ENCODE peak calls at places on chromosomes 7 and 10, in five cellular contexts. One of them, this sample, is unnamed.

GRCh38 chr7:51949726-51950644 is 633.4 kb upstream of the COBL start:
- DNase-seq in AG04450: no peak
- DNase-seq in neural crest cell: peak
- DNase-seq in CD4-positive, alpha-beta T cell: no peak
- DNase-seq in endothelial cell: no peak
- DNase-seq in this sample: no peak

GRCh38 chr10:58820862-58821559 is 308.3 kb downstream of the BICC1 start:
- DNase-seq in CD4-positive, alpha-beta T cell: no peak
- DNase-seq in neural crest cell: no peak
- DNase-seq in endothelial cell: no peak
- DNase-seq in AG04450: peak
- DNase-seq in this sample: no peak

GRCh38 chr7:30379131-30379530 is 94.7 kb downstream of the ZNRF2 start:
- DNase-seq in endothelial cell: no peak
- DNase-seq in CD4-positive, alpha-beta T cell: no peak
- DNase-seq in AG04450: no peak
- DNase-seq in neural crest cell: no peak
- DNase-seq in this sample: no peak

GRCh38 chr10:29210469-29210868 is 78.4 kb upstream of the LYZL1 start:
- DNase-seq in CD4-positive, alpha-beta T cell: no peak
- DNase-seq in AG04450: no peak
- DNase-seq in endothelial cell: no peak
- DNase-seq in neural crest cell: no peak
- DNase-seq in this sample: no peak

GRCh38 chr7:111752022-111752582 is 189.8 kb upstream of the IMMP2L start:
- DNase-seq in CD4-positive, alpha-beta T cell: peak
- DNase-seq in AG04450: no peak
- DNase-seq in endothelial cell: peak
- DNase-seq in neural crest cell: peak
- DNase-seq in this sample: no peak

GRCh38 chr10:29788113-29788512 is 153.3 kb upstream of the SVIL start:
- DNase-seq in AG04450: no peak
- DNase-seq in CD4-positive, alpha-beta T cell: no peak
- DNase-seq in neural crest cell: no peak
- DNase-seq in endothelial cell: no peak
- DNase-seq in this sample: no peak

GRCh38 chr10:116669080-116669479 is 48.3 kb downstream of the PNLIPRP2 start:
- DNase-seq in neural crest cell: no peak
- DNase-seq in AG04450: no peak
- DNase-seq in CD4-positive, alpha-beta T cell: no peak
- DNase-seq in endothelial cell: no peak
- DNase-seq in this sample: no peak

GRCh38 chr7:11193131-11193867 is 219.6 kb downstream of the PHF14 start:
- DNase-seq in neural crest cell: no peak
- DNase-seq in CD4-positive, alpha-beta T cell: no peak
- DNase-seq in endothelial cell: peak
- DNase-seq in AG04450: no peak
- DNase-seq in this sample: no peak

GRCh38 chr7:132406039-132406438 is 170.2 kb downstream of the PLXNA4 start:
- DNase-seq in endothelial cell: no peak
- DNase-seq in CD4-positive, alpha-beta T cell: no peak
- DNase-seq in AG04450: no peak
- DNase-seq in neural crest cell: no peak
- DNase-seq in this sample: no peak

GRCh38 chr7:82036146-82036886 is 266.5 kb upstream of the HGF start:
- DNase-seq in CD4-positive, alpha-beta T cell: no peak
- DNase-seq in endothelial cell: no peak
- DNase-seq in AG04450: no peak
- DNase-seq in neural crest cell: no peak
- DNase-seq in this sample: no peak

GRCh38 chr7:16914771-16915170 is 33.0 kb upstream of the AGR3 start:
- DNase-seq in CD4-positive, alpha-beta T cell: no peak
- DNase-seq in AG04450: no peak
- DNase-seq in endothelial cell: no peak
- DNase-seq in neural crest cell: no peak
- DNase-seq in this sample: no peak

GRCh38 chr10:73946253-73947145 is 35.6 kb downstream of the PLAU start:
- DNase-seq in neural crest cell: no peak
- DNase-seq in CD4-positive, alpha-beta T cell: no peak
- DNase-seq in endothelial cell: no peak
- DNase-seq in AG04450: no peak
- DNase-seq in this sample: no peak

GRCh38 chr7:134420509-134421125 is 38.3 kb downstream of the AKR1B1 start:
- DNase-seq in endothelial cell: peak
- DNase-seq in CD4-positive, alpha-beta T cell: no peak
- DNase-seq in AG04450: peak
- DNase-seq in neural crest cell: peak
- DNase-seq in this sample: no peak

DNA sequence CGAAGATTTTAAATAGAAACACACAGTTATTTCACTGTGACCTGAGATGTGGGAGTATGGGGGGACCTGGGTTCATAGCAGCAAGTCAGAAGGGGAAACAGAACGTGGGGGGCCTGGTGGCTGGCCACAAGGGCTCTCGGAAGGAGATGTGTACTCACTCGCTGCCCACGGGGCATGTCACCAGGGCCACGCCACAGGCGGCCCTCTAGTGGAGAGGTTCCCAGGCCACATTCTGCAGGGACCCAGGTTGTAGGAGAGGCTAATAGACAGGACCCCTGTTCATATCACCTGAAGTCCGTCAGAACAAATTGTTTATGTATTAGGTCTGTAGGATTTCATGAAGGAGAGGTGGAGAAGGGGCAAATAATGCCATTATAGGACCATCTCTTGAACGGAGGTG is 25.1 kb upstream of the SVOPL start:
- DNase-seq in AG04450: no peak
- DNase-seq in endothelial cell: peak
- DNase-seq in neural crest cell: no peak
- DNase-seq in CD4-positive, alpha-beta T cell: no peak
- DNase-seq in this sample: no peak
- TF ChIP-seq CTCF in AG04450: no peak
- TF ChIP-seq CTCF in endothelial cell: no peak
- TF ChIP-seq CTCF in neural crest cell: peak
- TF ChIP-seq CTCF in CD4-positive, alpha-beta T cell: no peak
- TF ChIP-seq CTCF in this sample: no peak

DNA sequence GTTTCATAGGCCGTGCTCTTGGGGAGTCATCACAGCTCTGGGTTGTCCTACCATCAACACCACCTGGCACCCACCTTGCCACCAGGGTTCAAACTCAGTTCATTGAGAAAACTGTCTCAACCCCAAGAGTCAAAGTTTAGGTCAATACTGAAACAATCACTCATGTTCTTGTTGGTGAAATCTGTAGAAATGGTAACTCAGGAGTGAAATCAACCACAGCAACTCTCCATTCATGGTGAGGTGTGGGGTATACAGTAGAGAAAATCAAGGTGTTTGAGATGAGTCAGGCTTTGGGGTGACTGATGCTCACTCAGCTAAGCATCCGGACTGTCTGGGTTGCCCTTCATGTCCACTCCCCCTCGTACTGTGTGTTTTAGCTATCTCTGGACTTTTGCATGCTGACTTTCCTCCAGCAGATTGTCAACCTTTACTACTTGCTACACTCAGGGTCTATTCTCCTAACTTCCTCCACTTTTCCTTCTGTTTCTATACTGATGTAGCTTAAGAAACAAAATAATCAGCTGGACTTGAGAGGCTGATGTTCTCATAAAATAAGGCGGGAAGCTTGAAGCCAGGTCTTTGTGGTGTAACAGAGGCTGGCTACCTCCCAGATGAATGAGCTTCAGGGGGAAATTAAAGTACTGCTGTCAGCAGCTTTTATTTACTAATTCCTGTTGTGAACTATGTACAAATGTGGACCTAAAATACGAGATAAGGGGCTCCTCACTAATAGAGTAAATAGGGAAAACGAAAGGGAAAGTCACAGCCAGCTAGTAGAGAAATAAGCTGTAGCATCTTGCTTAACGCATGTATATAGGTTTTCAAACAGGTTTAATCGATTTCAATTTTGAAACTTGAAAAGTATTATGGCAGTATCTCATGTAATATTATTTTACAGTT is 173.6 kb upstream of the AKR1E2 start:
- DNase-seq in endothelial cell: no peak
- DNase-seq in neural crest cell: no peak
- DNase-seq in CD4-positive, alpha-beta T cell: no peak
- DNase-seq in AG04450: no peak
- DNase-seq in this sample: no peak
- TF ChIP-seq CTCF in endothelial cell: no peak
- TF ChIP-seq CTCF in neural crest cell: no peak
- TF ChIP-seq CTCF in CD4-positive, alpha-beta T cell: no peak
- TF ChIP-seq CTCF in AG04450: no peak
- TF ChIP-seq CTCF in this sample: no peak

GRCh38 chr10:125003901-125004467 is 62.1 kb downstream of the ZRANB1 start:
- DNase-seq in CD4-positive, alpha-beta T cell: no peak
- DNase-seq in endothelial cell: no peak
- DNase-seq in neural crest cell: no peak
- DNase-seq in AG04450: no peak
- DNase-seq in this sample: peak

GRCh38 chr10:125002423-125003145 is 60.7 kb downstream of the ZRANB1 start:
- DNase-seq in AG04450: no peak
- DNase-seq in CD4-positive, alpha-beta T cell: no peak
- DNase-seq in neural crest cell: no peak
- DNase-seq in endothelial cell: no peak
- DNase-seq in this sample: peak

GRCh38 chr10:125004571-125005311 is 62.8 kb downstream of the ZRANB1 start:
- DNase-seq in neural crest cell: no peak
- DNase-seq in CD4-positive, alpha-beta T cell: no peak
- DNase-seq in endothelial cell: no peak
- DNase-seq in AG04450: no peak
- DNase-seq in this sample: peak

GRCh38 chr10:125002044-125002422 is 60.1 kb downstream of the ZRANB1 start:
- DNase-seq in CD4-positive, alpha-beta T cell: no peak
- DNase-seq in AG04450: no peak
- DNase-seq in neural crest cell: no peak
- DNase-seq in endothelial cell: no peak
- DNase-seq in this sample: peak

GRCh38 chr10:125003146-125003900 is 61.4 kb downstream of the ZRANB1 start:
- DNase-seq in endothelial cell: no peak
- DNase-seq in neural crest cell: no peak
- DNase-seq in CD4-positive, alpha-beta T cell: no peak
- DNase-seq in AG04450: no peak
- DNase-seq in this sample: peak
- TF ChIP-seq CTCF in endothelial cell: no peak
- TF ChIP-seq CTCF in neural crest cell: peak
- TF ChIP-seq CTCF in CD4-positive, alpha-beta T cell: no peak
- TF ChIP-seq CTCF in AG04450: no peak
- TF ChIP-seq CTCF in this sample: no peak

GRCh38 chr10:52949899-52950298 is 177.3 kb upstream of the MBL2 start:
- DNase-seq in AG04450: no peak
- DNase-seq in neural crest cell: no peak
- DNase-seq in CD4-positive, alpha-beta T cell: no peak
- DNase-seq in endothelial cell: no peak
- DNase-seq in this sample: no peak

GRCh38 chr10:52952391-52953079 is 180.0 kb upstream of the MBL2 start:
- DNase-seq in CD4-positive, alpha-beta T cell: no peak
- DNase-seq in endothelial cell: no peak
- DNase-seq in neural crest cell: no peak
- DNase-seq in AG04450: no peak
- DNase-seq in this sample: no peak

GRCh38 chr10:52954407-52954806 is 181.8 kb upstream of the MBL2 start:
- DNase-seq in endothelial cell: no peak
- DNase-seq in neural crest cell: no peak
- DNase-seq in CD4-positive, alpha-beta T cell: no peak
- DNase-seq in AG04450: no peak
- DNase-seq in this sample: no peak

GRCh38 chr10:52950578-52950977 is 178.0 kb upstream of the MBL2 start:
- DNase-seq in AG04450: no peak
- DNase-seq in neural crest cell: no peak
- DNase-seq in endothelial cell: no peak
- DNase-seq in CD4-positive, alpha-beta T cell: no peak
- DNase-seq in this sample: no peak

GRCh38 chr10:52951819-52952218 is 179.2 kb upstream of the MBL2 start:
- DNase-seq in AG04450: peak
- DNase-seq in neural crest cell: peak
- DNase-seq in CD4-positive, alpha-beta T cell: no peak
- DNase-seq in endothelial cell: peak
- DNase-seq in this sample: no peak
- TF ChIP-seq CTCF in AG04450: peak
- TF ChIP-seq CTCF in neural crest cell: peak
- TF ChIP-seq CTCF in CD4-positive, alpha-beta T cell: no peak
- TF ChIP-seq CTCF in endothelial cell: peak
- TF ChIP-seq CTCF in this sample: no peak

GRCh38 chr10:84204122-84204521 is 9.8 kb downstream of the CDHR1 start:
- DNase-seq in endothelial cell: no peak
- DNase-seq in AG04450: no peak
- DNase-seq in neural crest cell: no peak
- DNase-seq in CD4-positive, alpha-beta T cell: no peak
- DNase-seq in this sample: no peak
- TF ChIP-seq CTCF in endothelial cell: peak
- TF ChIP-seq CTCF in AG04450: peak
- TF ChIP-seq CTCF in neural crest cell: peak
- TF ChIP-seq CTCF in CD4-positive, alpha-beta T cell: no peak
- TF ChIP-seq CTCF in this sample: no peak

This sample was measured in omental fat pad.